ENCODE peak calls at places on chromosomes 6 and 20, in five cellular contexts. T, O, J, M and D are unnamed samples.

GRCh38 chr6:157381631-157382621 is 936 bp downstream of the ZDHHC14 start:
- DNase-seq in O (no peak), M (peak; percentile 26), T (peak; percentile 53), J (peak; percentile 67), D (no peak)

GRCh38 chr20:57650756-57651483 is 30.7 kb upstream of the ZBP1 start:
- DNase-seq in J (peak; percentile 44), M (no peak), T (no peak), O (no peak), D (no peak)

GRCh38 chr20:58244517-58245030 is 16.1 kb upstream of the ANKRD60 start:
- DNase-seq in T (no peak), M (no peak), J (no peak), O (no peak), D (no peak)

GRCh38 chr20:21020656-21021004 is 85.5 kb downstream of the LINC00237 start:
- DNase-seq in O (no peak), J (no peak), T (no peak), M (no peak), D (no peak)

GRCh38 chr6:131199568-131200272 is 64.5 kb downstream of the AKAP7 start:
- DNase-seq in M (peak; percentile 67), O (peak; percentile 36), J (peak; percentile 75), T (peak; percentile 82), D (peak; percentile 29)

GRCh38 chr20:40493071-40493470 is 196.0 kb downstream of the MAFB start:
- DNase-seq in T (peak; percentile 71), M (no peak), J (peak; percentile 78), O (no peak), D (peak; percentile 13)

GRCh38 chr6:52389264-52389625 is 27.3 kb downstream of the PAQR8 start:
- DNase-seq in T (no peak), O (no peak), J (no peak), M (no peak), D (no peak)

GRCh38 chr20:48025661-48026060 is 240.4 kb upstream of the SULF2 start:
- DNase-seq in M (no peak), T (no peak), J (no peak), O (no peak), D (no peak)

GRCh38 chr6:30981942-30982772 is 1.4 kb upstream of the MUC21 start:
- DNase-seq in O (no peak), M (no peak), J (peak; percentile 54), T (peak; percentile 76), D (no peak)

GRCh38 chr6:151400473-151400872 is 9.1 kb upstream of the ZBTB2 start:
- DNase-seq in M (no peak), O (no peak), T (peak; percentile 59), J (no peak), D (no peak)

GRCh38 chr20:24634855-24635254 is 165.4 kb downstream of the SYNDIG1 start:
- DNase-seq in M (no peak), T (peak; percentile 84), J (peak; percentile 77), O (no peak), D (no peak)